ENCODE peak calls at places on chromosomes 2 and 18, in five cellular contexts. Q is CD4-positive, alpha-beta memory T cell; K is SJSA1; X is SK-N-SH; R is spleen. F is an unnamed sample. For H3K9me3, the result is how much of the 10 kb centered on the place peaks cover.

GRCh38 chr18:37764526-37764925 is 198.9 kb upstream of the CELF4 start:
- DNase-seq in K (no peak), X (peak), Q (no peak), R (no peak), F (no peak)

GRCh38 chr2:27705851-27706622 is 42.3 kb downstream of the SLC4A1AP start:
- DNase-seq in K (peak), R (no peak), Q (no peak), X (no peak), F (no peak)

GRCh38 chr2:239431536-239431935 is 30.7 kb upstream of the HDAC4 start:
- DNase-seq in K (peak), Q (no peak), R (no peak), X (no peak), F (no peak)

GRCh38 chr2:220704810-220705209 is 867.3 kb downstream of the EPHA4 start:
- DNase-seq in X (no peak), Q (no peak), R (no peak), K (no peak), F (no peak)

GRCh38 chr2:200300650-200301314 is 5.7 kb upstream of the SPATS2L start:
- DNase-seq in K (peak), X (no peak), R (no peak), Q (no peak), F (no peak)

GRCh38 chr2:194815475-194815874 is 841.6 kb upstream of the SLC39A10 start:
- DNase-seq in K (no peak), R (no peak), Q (no peak), X (no peak), F (no peak)

GRCh38 chr2:29455202-29455885 is 340.1 kb downstream of the CLIP4 start:
- DNase-seq in Q (no peak), K (no peak), R (no peak), X (no peak), F (no peak)

GRCh38 chr2:67544286-67544685 is 147.2 kb downstream of the ETAA1 start:
- DNase-seq in R (no peak), X (no peak), Q (no peak), K (no peak), F (no peak)

GRCh38 chr18:2918761-2919550 is 72.2 kb downstream of the EMILIN2 start:
- DNase-seq in X (no peak), K (peak), R (no peak), Q (no peak), F (no peak)

GRCh38 chr18:10771053-10771709 is 245.4 kb downstream of the NAPG start:
- DNase-seq in K (no peak), R (no peak), X (no peak), Q (no peak), F (no peak)

GRCh38 chr2:211454684-211455083 is 898.3 kb downstream of the CPS1 start:
- DNase-seq in K (no peak), X (no peak), R (no peak), Q (no peak), F (no peak)

GRCh38 chr2:149573760-149574159 is 13.8 kb downstream of the MMADHC start:
- DNase-seq in X (no peak), R (no peak), Q (no peak), K (no peak), F (no peak)

DNA sequence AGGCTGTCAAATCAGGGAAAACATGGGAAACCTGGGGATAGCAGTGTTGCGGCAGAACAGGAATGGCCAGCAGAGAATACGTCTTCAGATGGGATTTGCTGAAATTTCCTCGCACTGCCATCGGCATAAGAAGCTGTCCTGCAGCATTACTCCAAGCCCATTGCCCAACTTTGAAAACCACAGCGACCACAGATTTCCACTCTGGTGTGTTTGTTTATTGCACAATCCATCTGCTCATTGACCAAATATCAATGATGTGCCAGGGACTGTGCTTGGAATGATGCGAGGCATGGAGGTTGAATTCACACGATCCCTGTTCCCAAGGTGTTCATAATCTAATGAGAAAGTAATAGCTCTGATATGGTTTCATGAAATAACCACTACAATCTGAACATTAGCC is 383.3 kb upstream of the MYT1L start:
- DNase-seq in X (no peak), Q (no peak), K (no peak), R (no peak), F (no peak)
- H3K9me3 ChIP-seq in X (under half), Q (under half), K (under half), R (under half), F (under half)

DNA sequence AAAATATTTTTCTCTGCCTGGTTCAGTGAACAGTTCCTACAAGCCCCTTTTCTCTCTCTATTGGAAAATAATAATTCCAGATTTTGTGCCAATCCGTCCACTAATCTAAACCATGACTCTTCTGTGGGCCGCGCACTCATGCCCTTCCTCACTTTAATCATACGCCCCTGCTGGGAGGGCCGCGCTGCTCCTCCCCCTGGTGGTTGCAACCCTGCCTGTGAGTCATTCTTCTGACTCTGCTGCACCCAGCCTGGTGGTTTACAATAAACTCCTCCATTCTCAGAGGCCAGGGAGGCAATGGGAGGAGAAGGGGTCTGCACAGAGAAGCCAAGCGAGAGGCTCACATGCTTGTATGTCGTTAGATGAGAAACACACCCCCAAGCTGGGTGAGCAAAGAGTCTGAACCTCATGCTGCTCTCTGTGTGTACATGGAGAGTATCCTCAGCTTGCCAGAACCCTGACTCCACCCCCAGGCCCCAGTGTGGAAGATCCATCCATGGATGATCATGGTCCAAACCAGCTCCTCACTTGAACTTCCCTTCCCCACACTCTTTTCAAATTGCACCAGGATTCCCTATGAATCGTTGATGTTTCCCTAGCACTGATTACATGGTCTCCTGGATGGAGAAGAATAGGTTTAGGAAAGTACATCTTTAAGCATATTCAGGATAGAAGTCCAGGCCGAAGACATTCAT is 228.9 kb downstream of the ANKRD30B start:
- DNase-seq in K (no peak), X (no peak), R (no peak), Q (no peak), F (no peak)
- H3K9me3 ChIP-seq in K (under half), X (under half), R (under half), Q (under half), F (under half)

DNA sequence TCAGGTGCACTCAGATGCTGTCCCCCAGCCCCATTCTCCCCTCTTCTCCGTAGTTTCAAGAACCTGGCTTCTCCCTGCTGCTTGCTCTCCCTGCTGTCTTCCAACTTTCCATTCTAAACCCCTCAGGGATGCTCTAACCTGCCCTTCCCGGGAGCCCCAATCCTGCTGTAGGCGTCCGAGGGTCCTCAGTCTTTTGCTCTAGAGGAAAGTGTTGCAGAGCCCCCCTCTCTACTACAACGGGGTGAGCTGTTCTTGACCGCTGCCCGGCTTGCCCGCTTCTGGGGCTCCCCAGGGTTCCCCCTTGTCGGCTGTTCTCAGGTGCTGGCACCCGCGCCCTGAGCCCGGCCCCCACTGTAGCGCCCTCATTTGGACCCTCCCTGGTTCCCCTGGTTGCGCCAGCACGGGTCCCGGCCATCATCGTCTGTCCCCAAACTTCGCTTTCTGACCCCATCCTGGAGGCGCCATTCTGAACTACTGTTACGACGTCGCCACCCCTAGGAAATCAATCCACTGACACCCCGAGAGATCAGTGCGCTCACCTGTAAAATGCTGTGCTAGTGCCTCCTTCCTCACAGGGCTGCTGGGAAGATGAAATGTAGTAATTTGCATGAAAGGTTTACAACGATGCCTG is 31.9 kb upstream of the REG3G start:
- DNase-seq in Q (no peak), R (no peak), X (no peak), K (no peak), F (no peak)
- H3K9me3 ChIP-seq in Q (under half), R (under half), X (under half), K (under half), F (under half)

GRCh38 chr2:122539311-122539710 is 783.9 kb downstream of the TSN start:
- DNase-seq in X (no peak), Q (no peak), K (no peak), R (no peak), F (no peak)
- H3K9me3 ChIP-seq in X (under half), Q (under half), K (under half), R (under half), F (under half)

GRCh38 chr2:229150317-229150716 is 120.8 kb downstream of the PID1 start:
- DNase-seq in Q (no peak), R (no peak), K (no peak), X (no peak), F (no peak)
- H3K9me3 ChIP-seq in Q (under half), R (under half), K (under half), X (under half), F (under half)

DNA sequence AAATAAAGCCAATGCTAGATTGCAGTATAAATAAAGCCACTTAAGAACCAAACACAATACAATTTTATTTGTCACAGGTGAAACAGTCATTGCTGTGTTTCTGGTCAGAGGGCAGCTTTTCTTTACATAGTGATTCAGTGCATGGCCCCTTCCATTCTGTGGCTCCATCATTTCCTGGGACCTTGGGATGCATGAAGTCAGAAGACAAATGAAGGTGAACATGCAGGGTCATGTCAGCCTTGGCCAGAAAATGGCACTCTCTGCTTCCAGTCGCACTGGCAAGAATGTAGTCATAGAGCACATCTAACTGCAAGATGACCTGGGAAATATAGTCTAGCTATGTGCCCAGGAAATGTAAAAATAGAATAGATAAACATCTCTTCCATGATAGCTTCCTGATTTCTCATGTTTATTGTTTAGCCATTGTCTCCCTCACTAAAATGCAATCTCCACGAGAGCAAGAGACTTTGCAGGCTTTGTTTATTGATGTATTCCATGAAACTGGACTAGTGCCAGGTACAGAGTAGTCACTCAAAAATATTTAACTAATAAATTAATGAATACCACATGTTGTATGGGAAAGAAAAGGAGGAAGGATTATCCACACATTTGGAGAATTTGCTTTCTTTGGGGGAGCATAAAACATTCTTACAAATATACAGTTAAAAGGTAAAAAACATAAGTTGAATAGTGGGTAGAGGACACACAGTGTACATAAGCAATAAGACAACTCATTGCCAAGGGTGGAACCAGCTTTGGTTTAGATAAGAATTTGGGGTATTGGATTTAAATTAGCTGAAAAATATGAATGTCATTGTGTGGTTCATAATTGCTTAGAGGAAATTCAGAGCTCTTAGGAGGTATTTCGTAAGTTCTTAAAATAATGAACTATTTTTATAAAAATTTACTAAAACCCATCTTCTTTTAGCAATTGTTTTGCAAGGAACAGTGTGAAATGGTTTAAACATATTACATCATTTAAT is 343.8 kb downstream of the PID1 start:
- DNase-seq in X (no peak), Q (no peak), R (no peak), K (no peak), F (no peak)
- H3K9me3 ChIP-seq in X (under half), Q (under half), R (under half), K (under half), F (under half)

GRCh38 chr2:126940331-126940730 is 41.6 kb downstream of the TEX51 start:
- DNase-seq in X (no peak), K (no peak), R (no peak), Q (no peak), F (no peak)
- H3K9me3 ChIP-seq in X (under half), K (under half), R (under half), Q (under half), F (under half)

GRCh38 chr2:45006942-45007287 is 2.3 kb downstream of the SIX2 start:
- DNase-seq in K (no peak), Q (no peak), R (no peak), X (no peak), F (no peak)

GRCh38 chr2:45007961-45008295 is 1.3 kb downstream of the SIX2 start:
- DNase-seq in R (no peak), K (no peak), X (peak), Q (no peak), F (no peak)

GRCh38 chr2:45008296-45009129 is 739 bp downstream of the SIX2 start:
- DNase-seq in X (peak), R (no peak), K (no peak), Q (no peak), F (no peak)

GRCh38 chr2:45006041-45006941 is 3.0 kb downstream of the SIX2 start:
- DNase-seq in Q (no peak), R (no peak), K (no peak), X (peak), F (no peak)

GRCh38 chr2:45007356-45007755 is 1.9 kb downstream of the SIX2 start:
- DNase-seq in R (no peak), X (no peak), K (no peak), Q (no peak), F (no peak)
- H3K9me3 ChIP-seq in R (under half), X (under half), K (under half), Q (under half), F (under half)

DNA sequence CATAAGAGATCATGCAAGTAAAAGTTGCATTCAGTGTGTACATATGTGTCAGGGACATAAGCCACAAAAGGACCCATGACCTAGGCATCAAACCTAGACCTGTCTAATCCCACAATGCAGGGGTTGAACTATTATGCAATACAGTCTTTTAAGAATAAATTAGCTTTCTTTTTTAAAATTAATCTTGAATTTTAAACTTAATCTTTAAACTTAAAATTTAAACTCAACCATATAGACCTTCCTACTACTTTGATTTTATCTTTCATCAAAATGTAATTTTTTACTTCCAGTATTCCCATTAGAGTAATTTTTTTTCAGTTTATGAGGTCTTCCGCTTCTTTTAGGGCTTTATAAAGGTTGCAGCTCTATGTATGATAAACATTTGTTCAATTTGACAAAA is 702.9 kb downstream of the SUCLG1 start:
- DNase-seq in X (no peak), K (no peak), Q (no peak), R (no peak), F (no peak)
- H3K9me3 ChIP-seq in X (under half), K (under half), Q (under half), R (under half), F (under half)

GRCh38 chr2:240745456-240745855 is 53.8 kb downstream of the AQP12A start:
- DNase-seq in X (no peak), Q (no peak), R (no peak), K (no peak), F (no peak)
- H3K9me3 ChIP-seq in X (under half), Q (under half), R (under half), K (under half), F (under half)